ENCODE peak calls at places on chromosomes 12 and 14, in seven cellular contexts. One of them, this sample, is unnamed.
A peak's percentile ranks its signal among the peaks of the same experiment; 100 is the strongest.

GRCh38 chr12:85363382-85364190 is 83.6 kb downstream of the ALX1 start:
- DNase-seq in K562: no peak
- DNase-seq in HepG2: no peak
- DNase-seq in GM12891: no peak
- DNase-seq in H1: no peak
- DNase-seq in GM12878: no peak
- DNase-seq in SK-N-SH: no peak
- DNase-seq in this sample: no peak

GRCh38 chr14:52790011-52790755 is 1.2 kb downstream of the GNPNAT1 start:
- DNase-seq in K562: peak; percentile 11
- DNase-seq in HepG2: no peak
- DNase-seq in GM12891: no peak
- DNase-seq in H1: no peak
- DNase-seq in GM12878: no peak
- DNase-seq in SK-N-SH: no peak
- DNase-seq in this sample: no peak

GRCh38 chr12:6281081-6281809 is 29.2 kb upstream of the PLEKHG6 start:
- DNase-seq in K562: no peak
- DNase-seq in HepG2: no peak
- DNase-seq in GM12891: no peak
- DNase-seq in H1: no peak
- DNase-seq in GM12878: no peak
- DNase-seq in SK-N-SH: no peak
- DNase-seq in this sample: no peak

GRCh38 chr14:96204151-96205058 is at the start of gene BDKRB2:
- DNase-seq in K562: no peak
- DNase-seq in HepG2: peak; percentile 54
- DNase-seq in GM12891: no peak
- DNase-seq in H1: peak; percentile 69
- DNase-seq in GM12878: no peak
- DNase-seq in SK-N-SH: peak; percentile 91
- DNase-seq in this sample: no peak

GRCh38 chr12:15244926-15245325 is 23.7 kb upstream of the RERG start:
- DNase-seq in K562: no peak
- DNase-seq in HepG2: no peak
- DNase-seq in GM12891: no peak
- DNase-seq in H1: no peak
- DNase-seq in GM12878: no peak
- DNase-seq in SK-N-SH: no peak
- DNase-seq in this sample: no peak

GRCh38 chr12:57268264-57268663 is 17.3 kb upstream of the STAC3 start:
- DNase-seq in K562: no peak
- DNase-seq in HepG2: no peak
- DNase-seq in GM12891: no peak
- DNase-seq in H1: no peak
- DNase-seq in GM12878: no peak
- DNase-seq in SK-N-SH: no peak
- DNase-seq in this sample: no peak

GRCh38 chr12:118436002-118436724 is 59.8 kb downstream of the SUDS3 start:
- DNase-seq in K562: peak; percentile 32
- DNase-seq in HepG2: no peak
- DNase-seq in GM12891: no peak
- DNase-seq in H1: peak; percentile 57
- DNase-seq in GM12878: no peak
- DNase-seq in SK-N-SH: peak; percentile 27
- DNase-seq in this sample: no peak

GRCh38 chr14:20295067-20295466 is 10.7 kb downstream of the TTC5 start:
- DNase-seq in K562: no peak
- DNase-seq in HepG2: no peak
- DNase-seq in GM12891: no peak
- DNase-seq in H1: no peak
- DNase-seq in GM12878: peak; percentile 60
- DNase-seq in SK-N-SH: no peak
- DNase-seq in this sample: no peak

GRCh38 chr12:47901285-47902093 is 3.3 kb downstream of the VDR start:
- DNase-seq in K562: no peak
- DNase-seq in HepG2: no peak
- DNase-seq in GM12891: no peak
- DNase-seq in H1: no peak
- DNase-seq in GM12878: no peak
- DNase-seq in SK-N-SH: no peak
- DNase-seq in this sample: no peak

GRCh38 chr14:89406941-89407340 is 10.1 kb downstream of the FOXN3 start:
- DNase-seq in K562: no peak
- DNase-seq in HepG2: no peak
- DNase-seq in GM12891: no peak
- DNase-seq in H1: no peak
- DNase-seq in GM12878: no peak
- DNase-seq in SK-N-SH: no peak
- DNase-seq in this sample: no peak

GRCh38 chr12:19654630-19655384 is 215.5 kb downstream of the AEBP2 start:
- DNase-seq in K562: no peak
- DNase-seq in HepG2: no peak
- DNase-seq in GM12891: no peak
- DNase-seq in H1: no peak
- DNase-seq in GM12878: no peak
- DNase-seq in SK-N-SH: no peak
- DNase-seq in this sample: no peak

GRCh38 chr14:99287269-99287942 is 15.4 kb upstream of the BCL11B start:
- DNase-seq in K562: no peak
- DNase-seq in HepG2: no peak
- DNase-seq in GM12891: no peak
- DNase-seq in H1: peak; percentile 29
- DNase-seq in GM12878: peak; percentile 55
- DNase-seq in SK-N-SH: no peak
- DNase-seq in this sample: no peak

GRCh38 chr12:69007166-69007857 is 74.3 kb upstream of the CPM start:
- DNase-seq in K562: no peak
- DNase-seq in HepG2: no peak
- DNase-seq in GM12891: no peak
- DNase-seq in H1: no peak
- DNase-seq in GM12878: no peak
- DNase-seq in SK-N-SH: no peak
- DNase-seq in this sample: no peak

GRCh38 chr12:124026755-124027745 is 54.0 kb downstream of the ZNF664 start:
- DNase-seq in K562: peak; percentile 47
- DNase-seq in HepG2: no peak
- DNase-seq in GM12891: no peak
- DNase-seq in H1: peak; percentile 23
- DNase-seq in GM12878: no peak
- DNase-seq in SK-N-SH: no peak
- DNase-seq in this sample: no peak

GRCh38 chr14:104297313-104297704 is 158.9 kb downstream of the KIF26A start:
- DNase-seq in K562: no peak
- DNase-seq in HepG2: no peak
- DNase-seq in GM12891: no peak
- DNase-seq in H1: no peak
- DNase-seq in GM12878: no peak
- DNase-seq in SK-N-SH: no peak
- DNase-seq in this sample: no peak

GRCh38 chr12:8698132-8698829 is 490 bp downstream of the RIMKLB start:
- DNase-seq in K562: peak; percentile 54
- DNase-seq in HepG2: no peak
- DNase-seq in GM12891: no peak
- DNase-seq in H1: peak; percentile 78
- DNase-seq in GM12878: no peak
- DNase-seq in SK-N-SH: peak; percentile 86
- DNase-seq in this sample: peak; percentile 41

GRCh38 chr12:124720687-124721500 is 142.8 kb downstream of the SCARB1 start:
- DNase-seq in K562: no peak
- DNase-seq in HepG2: no peak
- DNase-seq in GM12891: no peak
- DNase-seq in H1: no peak
- DNase-seq in GM12878: no peak
- DNase-seq in SK-N-SH: peak; percentile 83
- DNase-seq in this sample: no peak

GRCh38 chr12:115598827-115599226 is 678.7 kb downstream of the MED13L start:
- DNase-seq in K562: no peak
- DNase-seq in HepG2: no peak
- DNase-seq in GM12891: no peak
- DNase-seq in H1: no peak
- DNase-seq in GM12878: no peak
- DNase-seq in SK-N-SH: no peak
- DNase-seq in this sample: no peak

GRCh38 chr12:115000038-115000437 is 316.1 kb upstream of the TBX3 start:
- DNase-seq in K562: no peak
- DNase-seq in HepG2: peak; percentile 52
- DNase-seq in GM12891: no peak
- DNase-seq in H1: no peak
- DNase-seq in GM12878: peak; percentile 31
- DNase-seq in SK-N-SH: no peak
- DNase-seq in this sample: no peak

GRCh38 chr12:76256904-76257303 is 91.3 kb downstream of the BBS10 start:
- DNase-seq in K562: no peak
- DNase-seq in HepG2: no peak
- DNase-seq in GM12891: no peak
- DNase-seq in H1: no peak
- DNase-seq in GM12878: no peak
- DNase-seq in SK-N-SH: no peak
- DNase-seq in this sample: no peak

GRCh38 chr12:76255281-76255680 is 92.9 kb downstream of the BBS10 start:
- DNase-seq in K562: no peak
- DNase-seq in HepG2: no peak
- DNase-seq in GM12891: no peak
- DNase-seq in H1: no peak
- DNase-seq in GM12878: no peak
- DNase-seq in SK-N-SH: no peak
- DNase-seq in this sample: no peak

GRCh38 chr12:76259071-76259470 is 89.1 kb downstream of the BBS10 start:
- DNase-seq in K562: no peak
- DNase-seq in HepG2: no peak
- DNase-seq in GM12891: no peak
- DNase-seq in H1: no peak
- DNase-seq in GM12878: no peak
- DNase-seq in SK-N-SH: no peak
- DNase-seq in this sample: no peak

GRCh38 chr12:76255692-76256091 is 92.5 kb downstream of the BBS10 start:
- DNase-seq in K562: no peak
- DNase-seq in HepG2: no peak
- DNase-seq in GM12891: no peak
- DNase-seq in H1: no peak
- DNase-seq in GM12878: no peak
- DNase-seq in SK-N-SH: no peak
- DNase-seq in this sample: no peak

DNA sequence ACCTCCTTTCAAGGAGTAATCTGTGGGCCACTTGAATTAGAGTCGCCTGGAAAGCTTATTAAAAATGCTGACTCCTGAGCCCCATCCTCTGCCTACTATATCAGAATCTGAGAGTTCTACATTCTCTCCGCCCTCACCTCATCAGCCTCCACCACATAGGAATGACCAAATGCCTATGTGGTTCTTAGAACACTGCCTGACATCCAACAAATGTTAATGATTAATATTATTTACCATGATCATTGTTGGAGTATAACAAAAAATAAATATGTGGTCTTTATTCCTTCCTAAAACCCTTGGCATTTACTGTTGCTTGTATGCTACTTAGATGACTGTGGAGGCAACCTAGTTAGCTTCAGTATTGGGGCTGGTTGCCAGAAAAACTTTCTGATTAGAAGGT is 91.9 kb downstream of the BBS10 start:
- DNase-seq in K562: no peak
- DNase-seq in HepG2: no peak
- DNase-seq in GM12891: no peak
- DNase-seq in H1: no peak
- DNase-seq in GM12878: no peak
- DNase-seq in SK-N-SH: no peak
- DNase-seq in this sample: no peak
- TF ChIP-seq TAF1 in K562: no peak
- TF ChIP-seq TAF1 in HepG2: no peak
- TF ChIP-seq TAF1 in GM12891: no peak
- TF ChIP-seq TAF1 in H1: no peak
- TF ChIP-seq TAF1 in GM12878: no peak
- TF ChIP-seq TAF1 in SK-N-SH: no peak
- TF ChIP-seq TAF1 in this sample: no peak

GRCh38 chr12:4809013-4809448 is 88.8 kb downstream of the GALNT8 start:
- DNase-seq in K562: no peak
- DNase-seq in HepG2: no peak
- DNase-seq in GM12891: no peak
- DNase-seq in H1: peak; percentile 71
- DNase-seq in GM12878: no peak
- DNase-seq in SK-N-SH: peak; percentile 23
- DNase-seq in this sample: no peak
- TF ChIP-seq TAF1 in K562: no peak
- TF ChIP-seq TAF1 in HepG2: no peak
- TF ChIP-seq TAF1 in GM12891: no peak
- TF ChIP-seq TAF1 in H1: peak; percentile 28
- TF ChIP-seq TAF1 in GM12878: no peak
- TF ChIP-seq TAF1 in SK-N-SH: no peak
- TF ChIP-seq TAF1 in this sample: no peak

GRCh38 chr12:50112456-50113218 is 601 bp downstream of the COX14 start:
- DNase-seq in K562: peak; percentile 67
- DNase-seq in HepG2: peak; percentile 49
- DNase-seq in GM12891: peak; percentile 39
- DNase-seq in H1: no peak
- DNase-seq in GM12878: no peak
- DNase-seq in SK-N-SH: peak; percentile 49
- DNase-seq in this sample: no peak
- TF ChIP-seq TAF1 in K562: no peak
- TF ChIP-seq TAF1 in HepG2: peak; percentile 8
- TF ChIP-seq TAF1 in GM12891: no peak
- TF ChIP-seq TAF1 in H1: no peak
- TF ChIP-seq TAF1 in GM12878: no peak
- TF ChIP-seq TAF1 in SK-N-SH: no peak
- TF ChIP-seq TAF1 in this sample: no peak

DNA sequence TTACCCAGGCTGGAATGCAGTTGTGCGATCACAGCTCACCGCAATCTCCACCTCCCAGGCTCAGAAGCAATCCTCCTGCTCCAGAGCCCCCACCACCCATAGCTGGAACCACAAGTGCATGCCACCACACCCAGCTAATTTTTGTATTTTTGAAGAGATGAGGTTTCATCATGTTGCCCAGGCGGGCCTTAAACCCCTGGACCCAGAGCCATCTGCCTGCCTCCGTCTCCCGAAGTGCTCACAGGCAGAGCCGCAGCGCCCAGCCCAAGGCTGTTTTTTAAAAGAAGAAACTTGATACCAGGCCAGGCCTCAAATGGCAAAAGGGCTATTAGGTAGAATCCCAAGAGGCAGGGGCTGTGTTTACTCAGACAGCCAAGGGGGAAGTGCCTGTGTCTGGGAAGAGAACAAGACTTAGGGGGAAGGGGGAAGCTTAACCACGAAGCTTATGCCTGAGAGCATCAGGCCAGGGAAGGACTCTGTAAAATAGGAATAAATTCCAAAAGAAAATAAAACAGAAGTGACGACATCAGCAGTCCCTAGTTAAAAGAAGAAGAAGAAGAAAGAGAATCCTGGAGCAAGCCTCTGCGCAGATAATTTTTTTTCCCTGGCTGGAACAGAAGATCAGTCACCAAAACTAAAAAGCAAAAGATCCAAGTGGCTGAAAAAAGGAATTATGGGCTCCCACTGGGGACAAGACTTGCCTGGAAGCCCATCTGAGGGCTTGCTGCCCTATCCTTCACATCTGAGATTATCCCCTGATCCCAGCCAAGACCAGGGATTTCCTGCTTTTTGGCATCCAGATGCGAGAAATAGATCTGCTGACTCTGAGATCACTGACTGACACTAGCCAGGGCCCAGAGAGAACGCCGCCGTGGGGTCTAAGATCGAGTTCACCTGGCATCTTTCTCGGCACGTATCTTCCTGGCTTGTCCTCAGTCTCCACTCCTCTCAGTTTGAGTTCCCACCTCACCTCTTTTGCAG is 170.4 kb downstream of the NDUFA12 start:
- DNase-seq in K562: no peak
- DNase-seq in HepG2: no peak
- DNase-seq in GM12891: no peak
- DNase-seq in H1: peak; percentile 58
- DNase-seq in GM12878: no peak
- DNase-seq in SK-N-SH: no peak
- DNase-seq in this sample: no peak
- TF ChIP-seq TAF1 in K562: no peak
- TF ChIP-seq TAF1 in HepG2: no peak
- TF ChIP-seq TAF1 in GM12891: no peak
- TF ChIP-seq TAF1 in H1: no peak
- TF ChIP-seq TAF1 in GM12878: no peak
- TF ChIP-seq TAF1 in SK-N-SH: no peak
- TF ChIP-seq TAF1 in this sample: no peak

This sample was measured in GM12892.